ENCODE peak calls at places on chromosomes 4 and X, in four cellular contexts. Z is K562, N is IMR-90, K is keratinocyte. J is an unnamed sample.

GRCh38 chrX:70439016-70439415 is 5.6 kb upstream of the DLG3 start:
- DNase-seq in N (no peak), Z (no peak), K (no peak), J (no peak)

GRCh38 chr4:13905543-13905942 is 278.0 kb upstream of the BOD1L1 start:
- DNase-seq in K (no peak), N (peak; percentile 95), Z (no peak), J (no peak)

GRCh38 chr4:117626664-117627063 is 407.6 kb upstream of the NDST3 start:
- DNase-seq in Z (no peak), N (no peak), K (no peak), J (no peak)

GRCh38 chrX:106300239-106300638 is 132.1 kb downstream of the PWWP3B start:
- DNase-seq in N (no peak), K (peak; percentile 85), Z (no peak), J (no peak)

GRCh38 chr4:80495847-80496246 is 160.3 kb downstream of the CFAP299 start:
- DNase-seq in K (no peak), Z (no peak), N (no peak), J (no peak)

GRCh38 chrX:141439651-141440050 is 144.9 kb downstream of the SPANXA1 start:
- DNase-seq in Z (no peak), N (peak; percentile 1), K (no peak), J (no peak)

GRCh38 chr4:29805871-29806480 is 914.2 kb upstream of the PCDH7 start:
- DNase-seq in K (no peak), N (no peak), Z (no peak), J (no peak)

GRCh38 chr4:84837751-84838150 is 128.7 kb downstream of the WDFY3 start:
- DNase-seq in N (peak; percentile 12), Z (no peak), K (no peak), J (no peak)

GRCh38 chrX:150522494-150522893 is 45.9 kb upstream of the MTM1 start:
- DNase-seq in Z (no peak), K (no peak), N (no peak), J (no peak)

GRCh38 chr4:98661356-98662054 is 3.1 kb upstream of the TSPAN5 start:
- DNase-seq in N (peak; percentile 58), Z (no peak), K (peak; percentile 66), J (peak; percentile 39)

GRCh38 chr4:2946812-2947600 is 16.2 kb downstream of the NOP14 start:
- DNase-seq in N (peak; percentile 37), Z (no peak), K (no peak), J (no peak)

GRCh38 chrX:25968920-25969319 is 169.2 kb upstream of the MAGEB18 start:
- DNase-seq in Z (peak; percentile 9), K (peak; percentile 4), N (no peak), J (peak; percentile 33)

GRCh38 chrX:16885628-16886027 is 15.5 kb upstream of the RBBP7 start:
- DNase-seq in Z (no peak), N (no peak), K (no peak), J (no peak)
- H3K9me1 ChIP-seq in Z (no peaks in the 10 kb centered on the region), N (no peaks in the 10 kb centered on the region), K (no peaks in the 10 kb centered on the region), J (no peaks in the 10 kb centered on the region)

GRCh38 chr4:24799544-24800272 is 4.3 kb downstream of the SOD3 start:
- DNase-seq in K (no peak), N (no peak), Z (no peak), J (no peak)
- H3K9me1 ChIP-seq in K (no peaks in the 10 kb centered on the region), N (peaks cover 9% of the 10 kb centered on the region), Z (no peaks in the 10 kb centered on the region), J (no peaks in the 10 kb centered on the region)

GRCh38 chr4:6115342-6115741 is 85.0 kb downstream of the JAKMIP1 start:
- DNase-seq in Z (no peak), N (no peak), K (no peak), J (no peak)
- H3K9me1 ChIP-seq in Z (no peaks in the 10 kb centered on the region), N (no peaks in the 10 kb centered on the region), K (no peaks in the 10 kb centered on the region), J (no peaks in the 10 kb centered on the region)

GRCh38 chrX:142680038-142680437 is 345.7 kb upstream of the SPANXN4 start:
- DNase-seq in Z (no peak), N (no peak), K (no peak), J (no peak)
- H3K9me1 ChIP-seq in Z (no peaks in the 10 kb centered on the region), N (no peaks in the 10 kb centered on the region), K (no peaks in the 10 kb centered on the region), J (no peaks in the 10 kb centered on the region)

GRCh38 chr4:83025563-83025962 is 9.4 kb upstream of the COPS4 start:
- DNase-seq in N (no peak), K (no peak), Z (no peak), J (no peak)

GRCh38 chr4:83019794-83020497 is 9.3 kb upstream of the LIN54 start:
- DNase-seq in N (no peak), Z (peak; percentile 35), K (no peak), J (no peak)

GRCh38 chr4:83024233-83024632 is 10.8 kb upstream of the COPS4 start:
- DNase-seq in N (no peak), K (no peak), Z (no peak), J (no peak)

DNA sequence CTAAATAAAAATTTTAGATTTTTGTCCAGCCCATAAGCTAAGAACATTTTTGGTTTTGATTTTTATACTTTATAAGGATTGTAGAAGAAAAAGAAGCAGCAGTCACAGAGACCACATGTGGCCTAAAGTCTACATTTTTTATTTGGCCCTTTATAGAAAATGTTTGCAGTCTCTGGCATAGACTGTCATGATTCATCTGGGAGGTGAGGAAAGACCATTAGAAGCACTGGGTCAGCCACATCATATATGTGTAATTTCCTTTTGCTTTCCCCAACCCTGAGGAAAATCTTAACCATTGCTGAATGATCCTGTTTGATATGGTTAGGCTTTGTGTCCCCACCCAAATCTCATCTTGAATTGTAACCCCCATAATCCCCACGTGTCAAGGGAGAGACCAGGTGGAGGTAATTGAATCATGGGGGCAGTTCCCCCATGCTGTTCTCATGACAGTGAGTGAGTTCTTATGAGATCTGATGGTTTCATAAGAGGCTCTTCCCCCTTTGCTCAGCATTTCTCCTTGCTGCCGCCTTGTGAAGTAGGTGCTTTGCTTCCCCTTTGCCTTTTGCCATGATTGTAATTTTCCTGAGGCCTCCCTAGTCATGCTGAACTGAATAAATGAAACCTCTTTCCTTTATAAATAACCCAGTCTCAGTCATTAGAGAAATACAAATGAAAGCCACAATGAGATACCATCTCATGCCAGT is 12.1 kb upstream of the COPS4 start:
- DNase-seq in Z (no peak), K (no peak), N (peak; percentile 76), J (peak; percentile 29)
- H3K9me1 ChIP-seq in Z (no peaks in the 10 kb centered on the region), K (no peaks in the 10 kb centered on the region), N (no peaks in the 10 kb centered on the region), J (no peaks in the 10 kb centered on the region)

GRCh38 chrX:130083107-130083490 is 27.2 kb downstream of the ELF4 start:
- DNase-seq in K (no peak), N (no peak), Z (peak; percentile 49), J (no peak)

GRCh38 chrX:130084651-130085237 is 25.6 kb downstream of the ELF4 start:
- DNase-seq in N (no peak), K (no peak), Z (no peak), J (no peak)

GRCh38 chrX:130083656-130084382 is 26.5 kb downstream of the ELF4 start:
- DNase-seq in Z (no peak), K (no peak), N (no peak), J (no peak)

GRCh38 chrX:130086414-130087207 is 23.7 kb downstream of the ELF4 start:
- DNase-seq in Z (no peak), N (no peak), K (no peak), J (no peak)

DNA sequence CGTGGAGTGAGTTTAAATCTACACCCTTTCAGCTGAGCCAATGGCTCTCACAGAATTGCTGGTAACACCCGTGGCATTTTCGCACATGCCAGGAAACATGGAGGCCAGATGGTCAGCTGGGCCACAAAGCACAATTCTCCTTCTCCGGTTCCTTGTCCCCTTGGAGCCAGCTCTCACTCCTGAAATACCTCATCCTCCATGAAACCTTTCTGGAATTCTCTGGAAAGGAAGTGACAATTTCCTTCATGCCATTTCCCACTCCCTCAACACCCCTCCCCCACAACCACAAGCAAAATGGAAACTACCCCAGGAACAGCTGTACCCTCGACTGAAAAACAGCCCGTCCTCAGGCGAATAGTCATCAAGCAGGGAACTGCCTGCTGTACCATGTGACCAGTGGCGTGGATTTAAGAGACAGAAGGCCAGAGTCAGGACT is 24.7 kb downstream of the ELF4 start:
- DNase-seq in Z (no peak), K (no peak), N (peak; percentile 16), J (peak; percentile 90)
- H3K9me1 ChIP-seq in Z (peaks cover 8% of the 10 kb centered on the region), K (no peaks in the 10 kb centered on the region), N (peaks cover 11% of the 10 kb centered on the region), J (no peaks in the 10 kb centered on the region)

GRCh38 chr4:70956570-70957210 is 36.8 kb upstream of the DCK start:
- DNase-seq in Z (no peak), K (no peak), N (no peak), J (no peak)

GRCh38 chr4:70958681-70959080 is 34.8 kb upstream of the DCK start:
- DNase-seq in Z (no peak), N (peak; percentile 89), K (no peak), J (no peak)

GRCh38 chr4:70948665-70949284 is 44.7 kb upstream of the DCK start:
- DNase-seq in N (no peak), K (no peak), Z (no peak), J (no peak)

DNA sequence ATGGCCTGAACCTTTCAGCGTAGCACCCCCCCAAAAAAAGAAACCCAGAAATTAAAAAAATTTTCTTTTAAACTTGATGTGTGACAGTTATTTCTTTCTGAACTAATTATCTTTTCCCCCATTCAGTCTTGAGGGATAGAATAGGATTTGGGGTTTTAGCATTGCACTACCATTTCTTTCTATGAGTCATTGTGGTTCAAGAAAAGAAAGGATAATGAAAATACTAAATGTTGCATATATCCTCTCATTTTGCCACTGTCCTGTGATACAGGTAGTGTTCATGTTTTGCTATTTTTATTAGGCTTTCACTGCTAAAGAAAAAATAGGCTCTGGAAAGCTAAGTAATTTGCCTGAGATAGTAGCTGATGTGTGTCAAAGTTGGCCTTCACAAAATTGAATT is 39.4 kb upstream of the DCK start:
- DNase-seq in K (no peak), Z (no peak), N (peak; percentile 17), J (no peak)
- H3K9me1 ChIP-seq in K (no peaks in the 10 kb centered on the region), Z (no peaks in the 10 kb centered on the region), N (peaks cover 4% of the 10 kb centered on the region), J (no peaks in the 10 kb centered on the region)

GRCh38 chr4:164771088-164771487 is 17.2 kb downstream of the SMIM31 start:
- DNase-seq in N (no peak), K (no peak), Z (no peak), J (no peak)
- H3K9me1 ChIP-seq in N (no peaks in the 10 kb centered on the region), K (no peaks in the 10 kb centered on the region), Z (no peaks in the 10 kb centered on the region), J (no peaks in the 10 kb centered on the region)

GRCh38 chr4:147811878-147812277 is 80.0 kb downstream of the ARHGAP10 start:
- DNase-seq in K (no peak), N (no peak), Z (no peak), J (no peak)
- H3K9me1 ChIP-seq in K (no peaks in the 10 kb centered on the region), N (peaks cover 23% of the 10 kb centered on the region), Z (no peaks in the 10 kb centered on the region), J (no peaks in the 10 kb centered on the region)